ENCODE peak calls at places on chromosomes 7 and 10, in eight cellular contexts. A is neuronal stem cell; F is right lobe of liver; U is GM20000; L is hepatocyte; H is stimulated activated naive B cell treated with anti-CD40 and anti-IgM and Interleukin-4, amounts not matched to agents 10 μg/mL and 1 μg/mL and 100 μg/mL, for 72 hours; Q is NCI-H1092; G is HuH-7. J is an unnamed sample.

GRCh38 chr7:40723829-40724228 is 589.0 kb downstream of the SUGCT start:
- DNase-seq in H (no peak), Q (no peak), U (no peak), L (no peak), G (no peak), A (no peak), F (no peak), J (no peak)

GRCh38 chr7:3092468-3092867 is 48.8 kb upstream of the CARD11 start:
- DNase-seq in Q (no peak), U (peak), L (no peak), H (peak), G (no peak), F (no peak), A (no peak), J (peak)

GRCh38 chr7:47451851-47452205 is 130.1 kb downstream of the TNS3 start:
- DNase-seq in A (no peak), F (no peak), H (no peak), Q (no peak), L (no peak), U (no peak), G (no peak), J (no peak)

GRCh38 chr7:134184767-134185166 is 57.6 kb downstream of the LRGUK start:
- DNase-seq in F (no peak), L (no peak), U (no peak), Q (no peak), G (no peak), H (no peak), A (no peak), J (no peak)

GRCh38 chr7:40717242-40717641 is 582.4 kb downstream of the SUGCT start:
- DNase-seq in A (peak), Q (no peak), G (no peak), U (no peak), H (peak), L (peak), F (peak), J (peak)

GRCh38 chr7:36583318-36583717 is 141.0 kb downstream of the AOAH start:
- DNase-seq in F (no peak), A (no peak), L (no peak), H (no peak), G (no peak), Q (no peak), U (no peak), J (no peak)

GRCh38 chr7:145123502-145123901 is 287.6 kb upstream of the TPK1 start:
- DNase-seq in G (no peak), L (no peak), U (no peak), F (no peak), A (no peak), Q (no peak), H (no peak), J (no peak)

GRCh38 chr7:94578615-94579014 is 69.0 kb downstream of the CASD1 start:
- DNase-seq in L (no peak), Q (no peak), U (no peak), G (no peak), A (no peak), F (no peak), H (no peak), J (no peak)

GRCh38 chr10:83555264-83555663 is 584.0 kb upstream of the GHITM start:
- DNase-seq in F (no peak), G (no peak), Q (no peak), A (no peak), L (no peak), U (no peak), H (no peak), J (no peak)

GRCh38 chr7:148929176-148929575 is 45.1 kb upstream of the EZH2 start:
- DNase-seq in H (no peak), U (no peak), Q (no peak), F (no peak), G (no peak), A (no peak), L (no peak), J (no peak)

GRCh38 chr10:126569513-126570447 is 100.7 kb downstream of the C10orf90 start:
- DNase-seq in H (no peak), F (no peak), L (peak), A (no peak), G (no peak), U (no peak), Q (no peak), J (no peak)

GRCh38 chr10:48451969-48452878 is 145.7 kb downstream of the MAPK8 start:
- DNase-seq in H (no peak), U (peak), Q (no peak), A (no peak), L (no peak), G (no peak), F (peak), J (no peak)

GRCh38 chr7:110514973-110515372 is 576.0 kb upstream of the LRRN3 start:
- DNase-seq in L (no peak), F (no peak), G (no peak), U (no peak), H (no peak), A (no peak), Q (no peak), J (no peak)

GRCh38 chr10:133109736-133110532 is 22.2 kb downstream of the ADGRA1 start:
- DNase-seq in Q (no peak), U (no peak), G (no peak), A (no peak), L (peak), H (no peak), F (no peak), J (no peak)

GRCh38 chr7:27958933-27959548 is 219.1 kb downstream of the TAX1BP1 start:
- DNase-seq in Q (no peak), F (no peak), H (no peak), L (no peak), A (no peak), U (no peak), G (no peak), J (no peak)

GRCh38 chr7:16398211-16399017 is 22.9 kb downstream of the CRPPA start:
- DNase-seq in F (no peak), A (no peak), G (no peak), U (no peak), Q (no peak), H (no peak), L (no peak), J (no peak)